ENCODE peak calls at places on chromosomes 12 and 14, in seven cellular contexts. One of them, this sample, is unnamed. For H3K9me3, the result is how much of the 10 kb centered on the place peaks cover.

GRCh38 chr12:48336564-48336963 is 14.2 kb downstream of the ZNF641 start:
- DNase-seq in heart left ventricle: no peak
- DNase-seq in lower lobe of right lung: no peak
- DNase-seq in mammary epithelial cell: no peak
- DNase-seq in cardiac muscle cell: no peak
- DNase-seq in spleen: no peak
- DNase-seq in lung: no peak
- DNase-seq in this sample: no peak

GRCh38 chr12:107241421-107241820 is 148.1 kb upstream of the CRY1 start:
- DNase-seq in lung: no peak
- DNase-seq in heart left ventricle: no peak
- DNase-seq in lower lobe of right lung: no peak
- DNase-seq in mammary epithelial cell: no peak
- DNase-seq in cardiac muscle cell: no peak
- DNase-seq in spleen: no peak
- DNase-seq in this sample: no peak

GRCh38 chr12:62259311-62259992 is 752 bp upstream of the USP15 start:
- DNase-seq in heart left ventricle: no peak
- DNase-seq in lower lobe of right lung: no peak
- DNase-seq in spleen: no peak
- DNase-seq in cardiac muscle cell: peak
- DNase-seq in lung: no peak
- DNase-seq in mammary epithelial cell: no peak
- DNase-seq in this sample: no peak

GRCh38 chr14:30656190-30656632 is 34.1 kb downstream of the SCFD1 start:
- DNase-seq in lower lobe of right lung: no peak
- DNase-seq in spleen: no peak
- DNase-seq in cardiac muscle cell: peak
- DNase-seq in heart left ventricle: no peak
- DNase-seq in lung: no peak
- DNase-seq in mammary epithelial cell: peak
- DNase-seq in this sample: no peak

GRCh38 chr14:81095539-81095938 is 125.2 kb downstream of the GTF2A1 start:
- DNase-seq in lung: no peak
- DNase-seq in spleen: no peak
- DNase-seq in mammary epithelial cell: no peak
- DNase-seq in heart left ventricle: no peak
- DNase-seq in cardiac muscle cell: no peak
- DNase-seq in lower lobe of right lung: no peak
- DNase-seq in this sample: no peak

GRCh38 chr12:106753526-106753925 is 21.0 kb upstream of the RIC8B start:
- DNase-seq in lower lobe of right lung: no peak
- DNase-seq in cardiac muscle cell: no peak
- DNase-seq in lung: no peak
- DNase-seq in heart left ventricle: no peak
- DNase-seq in spleen: peak
- DNase-seq in mammary epithelial cell: no peak
- DNase-seq in this sample: no peak

GRCh38 chr12:14280921-14281320 is 84.6 kb upstream of the ATF7IP start:
- DNase-seq in lung: no peak
- DNase-seq in mammary epithelial cell: no peak
- DNase-seq in cardiac muscle cell: no peak
- DNase-seq in heart left ventricle: no peak
- DNase-seq in lower lobe of right lung: no peak
- DNase-seq in spleen: no peak
- DNase-seq in this sample: no peak

GRCh38 chr12:40241741-40242140 is 16.9 kb downstream of the LRRK2 start:
- DNase-seq in heart left ventricle: no peak
- DNase-seq in spleen: no peak
- DNase-seq in mammary epithelial cell: no peak
- DNase-seq in cardiac muscle cell: no peak
- DNase-seq in lower lobe of right lung: no peak
- DNase-seq in lung: no peak
- DNase-seq in this sample: no peak

GRCh38 chr12:123139926-123140674 is 10.8 kb downstream of the PITPNM2 start:
- DNase-seq in heart left ventricle: peak
- DNase-seq in spleen: peak
- DNase-seq in lung: no peak
- DNase-seq in lower lobe of right lung: no peak
- DNase-seq in cardiac muscle cell: no peak
- DNase-seq in mammary epithelial cell: peak
- DNase-seq in this sample: no peak

GRCh38 chr12:118035194-118036041 is 18.9 kb downstream of the RFC5 start:
- DNase-seq in cardiac muscle cell: no peak
- DNase-seq in heart left ventricle: no peak
- DNase-seq in spleen: no peak
- DNase-seq in lower lobe of right lung: no peak
- DNase-seq in lung: no peak
- DNase-seq in mammary epithelial cell: no peak
- DNase-seq in this sample: no peak

GRCh38 chr14:92397140-92397815 is 74.3 kb downstream of the SLC24A4 start:
- DNase-seq in spleen: no peak
- DNase-seq in mammary epithelial cell: peak
- DNase-seq in heart left ventricle: no peak
- DNase-seq in lower lobe of right lung: peak
- DNase-seq in lung: no peak
- DNase-seq in cardiac muscle cell: no peak
- DNase-seq in this sample: no peak

GRCh38 chr12:50017047-50017446 is 8.2 kb downstream of the RACGAP1 start:
- DNase-seq in cardiac muscle cell: peak
- DNase-seq in spleen: no peak
- DNase-seq in mammary epithelial cell: peak
- DNase-seq in heart left ventricle: peak
- DNase-seq in lung: peak
- DNase-seq in lower lobe of right lung: no peak
- DNase-seq in this sample: no peak

GRCh38 chr14:32784408-32784807 is 154.3 kb upstream of the NPAS3 start:
- DNase-seq in cardiac muscle cell: peak
- DNase-seq in lung: no peak
- DNase-seq in heart left ventricle: no peak
- DNase-seq in lower lobe of right lung: no peak
- DNase-seq in spleen: no peak
- DNase-seq in mammary epithelial cell: no peak
- DNase-seq in this sample: no peak

DNA sequence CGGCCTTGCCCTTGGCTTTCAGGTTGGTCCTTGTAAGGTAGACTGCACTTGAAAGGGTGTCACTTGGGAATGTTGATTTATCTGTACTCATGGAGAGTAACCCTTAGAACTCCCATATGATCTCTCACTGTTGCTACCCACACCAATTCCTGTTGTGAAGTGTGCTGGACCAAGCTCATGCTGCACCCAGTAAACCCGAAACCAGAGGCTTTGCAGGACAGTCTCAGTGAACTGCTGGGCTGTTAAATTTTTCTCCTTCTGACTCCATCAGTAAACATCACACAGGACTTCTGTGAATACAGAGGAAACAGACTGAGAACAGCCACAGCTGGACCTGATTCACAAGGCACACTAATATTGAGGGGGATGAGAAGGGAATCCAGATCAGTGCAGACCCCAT is 783.0 kb downstream of the TMEM121 start:
- DNase-seq in cardiac muscle cell: no peak
- DNase-seq in heart left ventricle: no peak
- DNase-seq in mammary epithelial cell: no peak
- DNase-seq in lower lobe of right lung: no peak
- DNase-seq in lung: no peak
- DNase-seq in spleen: no peak
- DNase-seq in this sample: no peak
- H3K9me3 ChIP-seq in cardiac muscle cell: under half
- H3K9me3 ChIP-seq in heart left ventricle: under half
- H3K9me3 ChIP-seq in mammary epithelial cell: under half
- H3K9me3 ChIP-seq in lower lobe of right lung: under half
- H3K9me3 ChIP-seq in lung: under half
- H3K9me3 ChIP-seq in spleen: under half
- H3K9me3 ChIP-seq in this sample: under half

GRCh38 chr12:130680451-130680990 is 35.6 kb downstream of the RIMBP2 start:
- DNase-seq in cardiac muscle cell: no peak
- DNase-seq in lower lobe of right lung: no peak
- DNase-seq in mammary epithelial cell: no peak
- DNase-seq in spleen: no peak
- DNase-seq in heart left ventricle: no peak
- DNase-seq in lung: no peak
- DNase-seq in this sample: no peak

GRCh38 chr12:130685850-130686249 is 30.2 kb downstream of the RIMBP2 start:
- DNase-seq in spleen: peak
- DNase-seq in lung: no peak
- DNase-seq in mammary epithelial cell: no peak
- DNase-seq in cardiac muscle cell: no peak
- DNase-seq in lower lobe of right lung: no peak
- DNase-seq in heart left ventricle: no peak
- DNase-seq in this sample: no peak

GRCh38 chr12:130683811-130684210 is 32.3 kb downstream of the RIMBP2 start:
- DNase-seq in cardiac muscle cell: no peak
- DNase-seq in heart left ventricle: no peak
- DNase-seq in lower lobe of right lung: no peak
- DNase-seq in lung: no peak
- DNase-seq in spleen: no peak
- DNase-seq in mammary epithelial cell: no peak
- DNase-seq in this sample: no peak

GRCh38 chr12:130685250-130685649 is 30.8 kb downstream of the RIMBP2 start:
- DNase-seq in cardiac muscle cell: no peak
- DNase-seq in heart left ventricle: no peak
- DNase-seq in spleen: peak
- DNase-seq in lower lobe of right lung: no peak
- DNase-seq in lung: no peak
- DNase-seq in mammary epithelial cell: no peak
- DNase-seq in this sample: no peak

GRCh38 chr12:130683080-130683479 is 33.0 kb downstream of the RIMBP2 start:
- DNase-seq in spleen: no peak
- DNase-seq in mammary epithelial cell: no peak
- DNase-seq in heart left ventricle: no peak
- DNase-seq in cardiac muscle cell: no peak
- DNase-seq in lower lobe of right lung: no peak
- DNase-seq in lung: no peak
- DNase-seq in this sample: no peak
- H3K9me3 ChIP-seq in spleen: under half
- H3K9me3 ChIP-seq in mammary epithelial cell: under half
- H3K9me3 ChIP-seq in heart left ventricle: under half
- H3K9me3 ChIP-seq in cardiac muscle cell: under half
- H3K9me3 ChIP-seq in lower lobe of right lung: under half
- H3K9me3 ChIP-seq in lung: under half
- H3K9me3 ChIP-seq in this sample: under half

GRCh38 chr12:131457028-131457310 is 253.9 kb upstream of the SFSWAP start:
- DNase-seq in spleen: peak
- DNase-seq in lower lobe of right lung: no peak
- DNase-seq in cardiac muscle cell: no peak
- DNase-seq in mammary epithelial cell: no peak
- DNase-seq in heart left ventricle: no peak
- DNase-seq in lung: no peak
- DNase-seq in this sample: no peak
- H3K9me3 ChIP-seq in spleen: under half
- H3K9me3 ChIP-seq in lower lobe of right lung: under half
- H3K9me3 ChIP-seq in cardiac muscle cell: under half
- H3K9me3 ChIP-seq in mammary epithelial cell: under half
- H3K9me3 ChIP-seq in heart left ventricle: under half
- H3K9me3 ChIP-seq in lung: under half
- H3K9me3 ChIP-seq in this sample: under half

DNA sequence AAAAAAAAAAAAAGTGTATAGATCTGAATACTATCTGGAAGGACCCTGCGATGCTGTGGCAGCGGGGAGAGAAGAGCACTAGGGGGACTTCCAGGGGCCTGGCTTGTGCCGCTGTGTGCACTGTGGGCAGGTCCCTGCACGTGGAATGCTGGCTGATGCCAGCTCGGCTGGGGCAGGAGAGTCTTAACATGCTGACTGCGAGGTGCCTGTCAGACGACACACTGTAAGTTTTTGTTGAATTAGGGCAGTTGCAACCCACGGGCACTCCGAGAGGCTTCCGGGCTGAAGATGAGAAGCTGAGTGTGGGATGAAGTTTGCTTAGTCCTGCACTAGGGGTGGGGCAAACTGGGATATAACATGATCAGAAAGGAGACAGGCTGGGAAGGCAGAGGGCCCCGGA is 10.7 kb downstream of the GLT1D1 start:
- DNase-seq in mammary epithelial cell: no peak
- DNase-seq in lung: no peak
- DNase-seq in heart left ventricle: no peak
- DNase-seq in lower lobe of right lung: no peak
- DNase-seq in cardiac muscle cell: no peak
- DNase-seq in spleen: no peak
- DNase-seq in this sample: no peak
- H3K9me3 ChIP-seq in mammary epithelial cell: under half
- H3K9me3 ChIP-seq in lung: under half
- H3K9me3 ChIP-seq in heart left ventricle: under half
- H3K9me3 ChIP-seq in lower lobe of right lung: under half
- H3K9me3 ChIP-seq in cardiac muscle cell: under half
- H3K9me3 ChIP-seq in spleen: under half
- H3K9me3 ChIP-seq in this sample: under half

DNA sequence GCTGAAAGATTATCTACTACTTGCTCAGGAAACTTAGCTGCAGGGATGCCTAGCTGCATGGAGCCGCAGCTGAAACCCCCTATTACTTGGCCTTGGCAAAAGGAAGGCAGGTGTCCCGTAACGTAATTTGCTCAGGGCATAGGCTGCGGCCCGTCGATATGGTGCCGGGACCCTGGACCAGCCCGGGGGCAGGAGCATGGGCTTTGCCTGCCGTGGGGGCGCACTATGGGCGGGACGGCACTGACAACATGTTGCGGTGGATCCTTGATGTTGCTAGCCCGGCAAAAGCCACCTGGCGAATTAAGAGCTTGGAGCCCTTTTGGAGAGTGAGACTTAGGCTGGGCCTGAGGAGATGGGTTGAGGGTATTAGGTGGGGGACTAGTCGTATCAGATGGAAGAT is 1551.2 kb downstream of the AACS start:
- DNase-seq in lower lobe of right lung: no peak
- DNase-seq in mammary epithelial cell: no peak
- DNase-seq in cardiac muscle cell: no peak
- DNase-seq in lung: no peak
- DNase-seq in heart left ventricle: no peak
- DNase-seq in spleen: no peak
- DNase-seq in this sample: no peak
- H3K9me3 ChIP-seq in lower lobe of right lung: under half
- H3K9me3 ChIP-seq in mammary epithelial cell: under half
- H3K9me3 ChIP-seq in cardiac muscle cell: under half
- H3K9me3 ChIP-seq in lung: under half
- H3K9me3 ChIP-seq in heart left ventricle: under half
- H3K9me3 ChIP-seq in spleen: under half
- H3K9me3 ChIP-seq in this sample: under half

GRCh38 chr14:104389326-104390220 is 190.0 kb upstream of the C14orf180 start:
- DNase-seq in lower lobe of right lung: no peak
- DNase-seq in spleen: peak
- DNase-seq in heart left ventricle: peak
- DNase-seq in lung: no peak
- DNase-seq in mammary epithelial cell: no peak
- DNase-seq in cardiac muscle cell: no peak
- DNase-seq in this sample: no peak
- H3K9me3 ChIP-seq in lower lobe of right lung: under half
- H3K9me3 ChIP-seq in spleen: under half
- H3K9me3 ChIP-seq in heart left ventricle: under half
- H3K9me3 ChIP-seq in lung: under half
- H3K9me3 ChIP-seq in mammary epithelial cell: under half
- H3K9me3 ChIP-seq in cardiac muscle cell: under half
- H3K9me3 ChIP-seq in this sample: under half

GRCh38 chr12:34406228-34406995 is 384.1 kb downstream of the ALG10 start:
- DNase-seq in cardiac muscle cell: no peak
- DNase-seq in spleen: peak
- DNase-seq in lung: no peak
- DNase-seq in heart left ventricle: peak
- DNase-seq in lower lobe of right lung: peak
- DNase-seq in mammary epithelial cell: no peak
- DNase-seq in this sample: no peak
- H3K9me3 ChIP-seq in cardiac muscle cell: under half
- H3K9me3 ChIP-seq in spleen: half or more
- H3K9me3 ChIP-seq in lung: under half
- H3K9me3 ChIP-seq in heart left ventricle: half or more
- H3K9me3 ChIP-seq in lower lobe of right lung: half or more
- H3K9me3 ChIP-seq in mammary epithelial cell: under half
- H3K9me3 ChIP-seq in this sample: under half

GRCh38 chr14:28157887-28158791 is 608.4 kb upstream of the FOXG1 start:
- DNase-seq in lower lobe of right lung: no peak
- DNase-seq in mammary epithelial cell: no peak
- DNase-seq in spleen: peak
- DNase-seq in lung: no peak
- DNase-seq in heart left ventricle: no peak
- DNase-seq in cardiac muscle cell: no peak
- DNase-seq in this sample: no peak
- H3K9me3 ChIP-seq in lower lobe of right lung: under half
- H3K9me3 ChIP-seq in mammary epithelial cell: under half
- H3K9me3 ChIP-seq in spleen: under half
- H3K9me3 ChIP-seq in lung: under half
- H3K9me3 ChIP-seq in heart left ventricle: under half
- H3K9me3 ChIP-seq in cardiac muscle cell: under half
- H3K9me3 ChIP-seq in this sample: under half